ENCODE peak calls at places on chromosomes 2 and 18, in four cellular contexts. G is endothelial cell; Q is foreskin keratinocyte; T is CD8-positive, alpha-beta memory T cell. Z is an unnamed sample.

GRCh38 chr2:240895656-240896388 is at the start of gene MAB21L4:
- DNase-seq in G (no peak), Q (peak; percentile 35), T (no peak), Z (no peak)

GRCh38 chr2:146363731-146364130 is 1481.1 kb upstream of the ACVR2A start:
- DNase-seq in G (no peak), Q (peak; percentile 48), T (no peak), Z (no peak)

GRCh38 chr18:41737218-41737617 is 217.8 kb upstream of the PIK3C3 start:
- DNase-seq in G (no peak), Q (no peak), T (no peak), Z (no peak)

GRCh38 chr2:98403878-98404277 is 40.8 kb upstream of the INPP4A start:
- DNase-seq in G (no peak), Q (no peak), T (no peak), Z (no peak)

GRCh38 chr2:81996332-81996731 is 1691.8 kb upstream of the LRRTM1 start:
- DNase-seq in G (no peak), Q (no peak), T (no peak), Z (no peak)

GRCh38 chr18:12839526-12840196 is 44.4 kb downstream of the PTPN2 start:
- DNase-seq in G (no peak), Q (no peak), T (no peak), Z (no peak)

GRCh38 chr2:151071906-151072305 is 189.8 kb downstream of the RBM43 start:
- DNase-seq in G (no peak), Q (no peak), T (no peak), Z (no peak)

GRCh38 chr2:70903641-70904340 is 31.9 kb upstream of the ATP6V1B1 start:
- DNase-seq in G (no peak), Q (no peak), T (no peak), Z (no peak)

GRCh38 chr2:15504882-15505663 is 56.1 kb downstream of the NBAS start:
- DNase-seq in G (no peak), Q (no peak), T (no peak), Z (no peak)

GRCh38 chr2:69816923-69817542 is 12.4 kb upstream of the GMCL1 start:
- DNase-seq in G (peak; percentile 65), Q (peak; percentile 69), T (peak; percentile 71), Z (peak; percentile 57)

GRCh38 chr2:44342854-44343253 is 18.4 kb downstream of the PREPL start:
- DNase-seq in G (no peak), Q (no peak), T (no peak), Z (no peak)

GRCh38 chr18:42611134-42611533 is 504.4 kb downstream of the RIT2 start:
- DNase-seq in G (no peak), Q (no peak), T (no peak), Z (no peak)

GRCh38 chr2:24929230-24929629 is 9.2 kb upstream of the ADCY3 start:
- DNase-seq in G (no peak), Q (no peak), T (no peak), Z (no peak)

Z was measured in DMS 273 treated with DMSO at 0.1 percent for 48 hours.